ENCODE peak calls at places on chromosomes 11 and 22, in six cellular contexts. One of them, this sample, is unnamed.

GRCh38 chr11:128151338-128151737 is 436.0 kb downstream of the ETS1 start:
- DNase-seq in heart left ventricle: no peak
- DNase-seq in thoracic aorta: no peak
- DNase-seq in H7: no peak
- DNase-seq in IMR-90: no peak
- DNase-seq in bronchial epithelial cell: no peak
- DNase-seq in this sample: no peak

GRCh38 chr11:68032997-68033707 is 2.7 kb downstream of the NDUFS8 start:
- DNase-seq in heart left ventricle: no peak
- DNase-seq in thoracic aorta: no peak
- DNase-seq in H7: no peak
- DNase-seq in IMR-90: no peak
- DNase-seq in bronchial epithelial cell: no peak
- DNase-seq in this sample: no peak

GRCh38 chr11:102447193-102447592 is 5.4 kb downstream of the TMEM123 start:
- DNase-seq in heart left ventricle: no peak
- DNase-seq in thoracic aorta: no peak
- DNase-seq in H7: no peak
- DNase-seq in IMR-90: no peak
- DNase-seq in bronchial epithelial cell: no peak
- DNase-seq in this sample: no peak

GRCh38 chr11:44036811-44037657 is 10.7 kb upstream of the ACCSL start:
- DNase-seq in heart left ventricle: peak; percentile 88
- DNase-seq in thoracic aorta: peak; percentile 66
- DNase-seq in H7: peak; percentile 69
- DNase-seq in IMR-90: peak; percentile 82
- DNase-seq in bronchial epithelial cell: peak; percentile 55
- DNase-seq in this sample: peak; percentile 62

GRCh38 chr11:116180806-116181600 is 591.8 kb downstream of the BUD13 start:
- DNase-seq in heart left ventricle: no peak
- DNase-seq in thoracic aorta: no peak
- DNase-seq in H7: no peak
- DNase-seq in IMR-90: no peak
- DNase-seq in bronchial epithelial cell: no peak
- DNase-seq in this sample: no peak

GRCh38 chr22:24055283-24055682 is 44.2 kb downstream of the CABIN1 start:
- DNase-seq in heart left ventricle: no peak
- DNase-seq in thoracic aorta: no peak
- DNase-seq in H7: no peak
- DNase-seq in IMR-90: no peak
- DNase-seq in bronchial epithelial cell: no peak
- DNase-seq in this sample: no peak

GRCh38 chr11:12284321-12285050 is 92.9 kb upstream of the PARVA start:
- DNase-seq in heart left ventricle: no peak
- DNase-seq in thoracic aorta: no peak
- DNase-seq in H7: no peak
- DNase-seq in IMR-90: peak; percentile 70
- DNase-seq in bronchial epithelial cell: no peak
- DNase-seq in this sample: no peak

GRCh38 chr11:89405629-89406028 is 85.5 kb downstream of the NOX4 start:
- DNase-seq in heart left ventricle: no peak
- DNase-seq in thoracic aorta: no peak
- DNase-seq in H7: no peak
- DNase-seq in IMR-90: no peak
- DNase-seq in bronchial epithelial cell: peak; percentile 64
- DNase-seq in this sample: no peak

GRCh38 chr11:70445605-70446004 is 47.3 kb downstream of the CTTN start:
- DNase-seq in heart left ventricle: no peak
- DNase-seq in thoracic aorta: no peak
- DNase-seq in H7: no peak
- DNase-seq in IMR-90: peak; percentile 10
- DNase-seq in bronchial epithelial cell: no peak
- DNase-seq in this sample: no peak

GRCh38 chr22:21669026-21669425 is 3.2 kb downstream of the PPIL2 start:
- DNase-seq in heart left ventricle: no peak
- DNase-seq in thoracic aorta: no peak
- DNase-seq in H7: no peak
- DNase-seq in IMR-90: no peak
- DNase-seq in bronchial epithelial cell: peak; percentile 21
- DNase-seq in this sample: no peak

GRCh38 chr22:39954584-39955055 is 5.6 kb upstream of the TMA7B start:
- DNase-seq in heart left ventricle: no peak
- DNase-seq in thoracic aorta: no peak
- DNase-seq in H7: no peak
- DNase-seq in IMR-90: peak; percentile 94
- DNase-seq in bronchial epithelial cell: no peak
- DNase-seq in this sample: no peak

GRCh38 chr11:18706330-18707243 is 8.0 kb downstream of the TMEM86A start:
- DNase-seq in heart left ventricle: no peak
- DNase-seq in thoracic aorta: peak; percentile 48
- DNase-seq in H7: peak; percentile 84
- DNase-seq in IMR-90: no peak
- DNase-seq in bronchial epithelial cell: peak; percentile 57
- DNase-seq in this sample: no peak

GRCh38 chr11:85590848-85591483 is 36.2 kb downstream of the DLG2 start:
- DNase-seq in heart left ventricle: no peak
- DNase-seq in thoracic aorta: no peak
- DNase-seq in H7: peak; percentile 1
- DNase-seq in IMR-90: peak; percentile 36
- DNase-seq in bronchial epithelial cell: peak; percentile 56
- DNase-seq in this sample: no peak

GRCh38 chr11:35142481-35143207 is 3.7 kb downstream of the CD44 start:
- DNase-seq in heart left ventricle: no peak
- DNase-seq in thoracic aorta: no peak
- DNase-seq in H7: no peak
- DNase-seq in IMR-90: peak; percentile 82
- DNase-seq in bronchial epithelial cell: peak; percentile 84
- DNase-seq in this sample: peak; percentile 50

GRCh38 chr11:35139883-35140282 is 912 bp downstream of the CD44 start:
- DNase-seq in heart left ventricle: no peak
- DNase-seq in thoracic aorta: no peak
- DNase-seq in H7: no peak
- DNase-seq in IMR-90: no peak
- DNase-seq in bronchial epithelial cell: no peak
- DNase-seq in this sample: peak; percentile 28

GRCh38 chr11:35138949-35139881 is at the start of gene CD44:
- DNase-seq in heart left ventricle: peak; percentile 82
- DNase-seq in thoracic aorta: peak; percentile 68
- DNase-seq in H7: peak; percentile 78
- DNase-seq in IMR-90: peak; percentile 86
- DNase-seq in bronchial epithelial cell: peak; percentile 80
- DNase-seq in this sample: peak; percentile 95

GRCh38 chr11:35141538-35141937 is 2.6 kb downstream of the CD44 start:
- DNase-seq in heart left ventricle: peak; percentile 72
- DNase-seq in thoracic aorta: no peak
- DNase-seq in H7: no peak
- DNase-seq in IMR-90: no peak
- DNase-seq in bronchial epithelial cell: no peak
- DNase-seq in this sample: peak; percentile 55

GRCh38 chr11:35141034-35141433 is 2.1 kb downstream of the CD44 start:
- DNase-seq in heart left ventricle: no peak
- DNase-seq in thoracic aorta: no peak
- DNase-seq in H7: no peak
- DNase-seq in IMR-90: no peak
- DNase-seq in bronchial epithelial cell: no peak
- DNase-seq in this sample: no peak
- H3K4me3 ChIP-seq in heart left ventricle: no peak overlapping the region
- H3K4me3 ChIP-seq in thoracic aorta: peak overlapping the region; percentile 95
- H3K4me3 ChIP-seq in H7: no peak overlapping the region
- H3K4me3 ChIP-seq in IMR-90: peak overlapping the region; percentile 74
- H3K4me3 ChIP-seq in bronchial epithelial cell: peak overlapping the region; percentile 96
- H3K4me3 ChIP-seq in this sample: peak overlapping the region; percentile 97

GRCh38 chr11:119903821-119904220 is 174.8 kb upstream of the NECTIN1 start:
- DNase-seq in heart left ventricle: no peak
- DNase-seq in thoracic aorta: no peak
- DNase-seq in H7: no peak
- DNase-seq in IMR-90: no peak
- DNase-seq in bronchial epithelial cell: no peak
- DNase-seq in this sample: no peak
- H3K27me3 ChIP-seq in heart left ventricle: peaks cover 10% of the 10 kb centered on the region
- H3K27me3 ChIP-seq in thoracic aorta: no peaks in the 10 kb centered on the region
- H3K27me3 ChIP-seq in H7: no peaks in the 10 kb centered on the region
- H3K27me3 ChIP-seq in IMR-90: peaks cover 19% of the 10 kb centered on the region
- H3K27me3 ChIP-seq in bronchial epithelial cell: peaks cover 17% of the 10 kb centered on the region
- H3K27me3 ChIP-seq in this sample: peaks cover 5% of the 10 kb centered on the region

GRCh38 chr11:86798988-86799387 is 1.4 kb upstream of the PRSS23 start:
- DNase-seq in heart left ventricle: no peak
- DNase-seq in thoracic aorta: no peak
- DNase-seq in H7: no peak
- DNase-seq in IMR-90: peak; percentile 92
- DNase-seq in bronchial epithelial cell: peak; percentile 73
- DNase-seq in this sample: peak; percentile 33

GRCh38 chr11:86800956-86801264 is 568 bp downstream of the PRSS23 start:
- DNase-seq in heart left ventricle: no peak
- DNase-seq in thoracic aorta: no peak
- DNase-seq in H7: no peak
- DNase-seq in IMR-90: no peak
- DNase-seq in bronchial epithelial cell: no peak
- DNase-seq in this sample: no peak

GRCh38 chr11:86799680-86800075 is 664 bp upstream of the PRSS23 start:
- DNase-seq in heart left ventricle: no peak
- DNase-seq in thoracic aorta: no peak
- DNase-seq in H7: peak; percentile 65
- DNase-seq in IMR-90: no peak
- DNase-seq in bronchial epithelial cell: no peak
- DNase-seq in this sample: no peak

GRCh38 chr11:86802146-86802545 is 1.8 kb downstream of the PRSS23 start:
- DNase-seq in heart left ventricle: no peak
- DNase-seq in thoracic aorta: no peak
- DNase-seq in H7: no peak
- DNase-seq in IMR-90: no peak
- DNase-seq in bronchial epithelial cell: peak; percentile 80
- DNase-seq in this sample: no peak

GRCh38 chr11:86800076-86800955 is at the start of gene PRSS23:
- DNase-seq in heart left ventricle: peak; percentile 79
- DNase-seq in thoracic aorta: no peak
- DNase-seq in H7: peak; percentile 93
- DNase-seq in IMR-90: peak; percentile 44
- DNase-seq in bronchial epithelial cell: no peak
- DNase-seq in this sample: peak; percentile 73
- H3K4me3 ChIP-seq in heart left ventricle: peak within 1 kb of the TSS; percentile 72
- H3K4me3 ChIP-seq in thoracic aorta: peak within 1 kb of the TSS; percentile 86
- H3K4me3 ChIP-seq in H7: peak within 1 kb of the TSS; percentile 53
- H3K4me3 ChIP-seq in IMR-90: peak within 1 kb of the TSS; percentile 82
- H3K4me3 ChIP-seq in bronchial epithelial cell: peak within 1 kb of the TSS; percentile 75
- H3K4me3 ChIP-seq in this sample: peak within 1 kb of the TSS; percentile 56

GRCh38 chr11:1237128-1237580 is 14.3 kb downstream of the MUC5B start:
- DNase-seq in heart left ventricle: no peak
- DNase-seq in thoracic aorta: no peak
- DNase-seq in H7: peak; percentile 64
- DNase-seq in IMR-90: no peak
- DNase-seq in bronchial epithelial cell: no peak
- DNase-seq in this sample: no peak

GRCh38 chr11:1240771-1241170 is 17.9 kb downstream of the MUC5B start:
- DNase-seq in heart left ventricle: no peak
- DNase-seq in thoracic aorta: no peak
- DNase-seq in H7: no peak
- DNase-seq in IMR-90: no peak
- DNase-seq in bronchial epithelial cell: no peak
- DNase-seq in this sample: no peak

GRCh38 chr11:1237851-1238250 is 15.0 kb downstream of the MUC5B start:
- DNase-seq in heart left ventricle: peak; percentile 17
- DNase-seq in thoracic aorta: no peak
- DNase-seq in H7: peak; percentile 62
- DNase-seq in IMR-90: no peak
- DNase-seq in bronchial epithelial cell: no peak
- DNase-seq in this sample: no peak

GRCh38 chr11:1239596-1240205 is 16.8 kb downstream of the MUC5B start:
- DNase-seq in heart left ventricle: no peak
- DNase-seq in thoracic aorta: no peak
- DNase-seq in H7: no peak
- DNase-seq in IMR-90: no peak
- DNase-seq in bronchial epithelial cell: no peak
- DNase-seq in this sample: no peak

DNA sequence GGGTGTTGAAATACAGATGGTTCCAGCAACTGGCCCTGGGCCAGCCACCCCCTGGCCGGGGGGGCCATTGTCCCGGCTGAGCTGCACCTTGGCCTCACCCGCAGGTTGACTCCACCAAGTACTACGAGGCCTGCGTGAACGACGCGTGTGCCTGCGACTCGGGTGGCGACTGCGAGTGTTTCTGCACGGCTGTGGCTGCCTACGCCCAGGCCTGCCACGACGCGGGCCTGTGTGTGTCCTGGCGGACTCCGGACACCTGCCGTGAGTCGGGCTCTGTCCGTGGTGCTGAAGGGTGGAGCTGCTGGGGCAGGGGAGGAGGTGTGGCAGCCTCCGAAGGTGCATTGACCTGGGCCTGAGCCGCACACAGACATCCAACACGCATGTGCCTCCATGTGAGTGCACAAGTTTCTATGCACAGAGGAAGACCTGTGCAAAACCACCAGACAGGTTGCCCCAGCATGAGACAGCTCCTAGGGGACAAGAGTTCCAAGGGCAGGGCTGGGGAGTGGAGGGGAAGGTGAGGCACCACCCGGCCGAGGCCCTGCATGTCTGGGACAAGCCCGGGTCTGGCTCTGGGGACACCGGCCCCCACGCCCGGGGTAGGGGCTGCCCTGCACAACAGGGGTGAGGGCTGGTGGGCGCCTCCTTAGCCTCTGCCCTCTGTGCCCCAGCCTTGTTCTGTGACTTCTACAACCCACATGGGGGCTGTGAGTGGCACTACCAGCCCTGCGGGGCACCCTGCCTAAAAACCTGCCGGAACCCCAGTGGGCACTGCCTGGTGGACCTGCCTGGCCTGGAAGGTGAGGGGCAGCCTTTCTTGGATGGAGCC is 16.1 kb downstream of the MUC5B start:
- DNase-seq in heart left ventricle: no peak
- DNase-seq in thoracic aorta: no peak
- DNase-seq in H7: peak; percentile 97
- DNase-seq in IMR-90: no peak
- DNase-seq in bronchial epithelial cell: peak; percentile 1
- DNase-seq in this sample: no peak
- H3K27me3 ChIP-seq in heart left ventricle: no peaks in the 10 kb centered on the region
- H3K27me3 ChIP-seq in thoracic aorta: no peaks in the 10 kb centered on the region
- H3K27me3 ChIP-seq in H7: no peaks in the 10 kb centered on the region
- H3K27me3 ChIP-seq in IMR-90: no peaks in the 10 kb centered on the region
- H3K27me3 ChIP-seq in bronchial epithelial cell: no peaks in the 10 kb centered on the region
- H3K27me3 ChIP-seq in this sample: no peaks in the 10 kb centered on the region

This sample was measured in MG63.